ENCODE peak calls at places on chromosomes 12 and 14, in six cellular contexts. U, S, J, Z, I and P are unnamed samples.

GRCh38 chr12:57011438-57012424 is 4.6 kb downstream of the TAC3 start:
- DNase-seq in U (no peak), S (peak), J (no peak), Z (no peak), I (no peak), P (no peak)

GRCh38 chr12:132588319-132588718 is 22.1 kb downstream of the LRCOL1 start:
- DNase-seq in U (no peak), S (no peak), J (no peak), Z (no peak), I (no peak), P (no peak)

GRCh38 chr12:76346798-76347420 is 1.3 kb downstream of the BBS10 start:
- DNase-seq in U (no peak), S (no peak), J (peak), Z (peak), I (no peak), P (no peak)

GRCh38 chr14:23681337-23681736 is 45.2 kb downstream of the DHRS2 start:
- DNase-seq in U (no peak), S (no peak), J (no peak), Z (no peak), I (no peak), P (no peak)

GRCh38 chr14:61308198-61308597 is 13.2 kb upstream of the PRKCH start:
- DNase-seq in U (no peak), S (no peak), J (no peak), Z (no peak), I (no peak), P (no peak)

GRCh38 chr14:68616255-68616902 is 176.5 kb downstream of the ZFP36L1 start:
- DNase-seq in U (no peak), S (no peak), J (peak), Z (no peak), I (no peak), P (no peak)

GRCh38 chr12:54419088-54419887 is at the start of gene ITGA5:
- DNase-seq in U (no peak), S (peak), J (peak), Z (peak), I (peak), P (peak)

GRCh38 chr14:57480044-57480443 is 13.6 kb downstream of the CCDC198 start:
- DNase-seq in U (no peak), S (no peak), J (no peak), Z (peak), I (no peak), P (no peak)

GRCh38 chr14:64730061-64730440 is 25.8 kb downstream of the PLEKHG3 start:
- DNase-seq in U (no peak), S (no peak), J (no peak), Z (no peak), I (peak), P (no peak)

GRCh38 chr12:126027816-126028215 is 962.6 kb downstream of the AACS start:
- DNase-seq in U (no peak), S (no peak), J (no peak), Z (no peak), I (no peak), P (no peak)

GRCh38 chr12:108548954-108549521 is 11.9 kb downstream of the SART3 start:
- DNase-seq in U (no peak), S (no peak), J (no peak), Z (no peak), I (peak), P (no peak)

GRCh38 chr12:52362118-52362726 is 5.1 kb downstream of the KRT85 start:
- DNase-seq in U (no peak), S (no peak), J (no peak), Z (no peak), I (peak), P (peak)

GRCh38 chr12:65156366-65156831 is 13.0 kb upstream of the LEMD3 start:
- DNase-seq in U (no peak), S (no peak), J (peak), Z (no peak), I (no peak), P (no peak)

GRCh38 chr12:74790958-74791357 is 253.3 kb downstream of the ATXN7L3B start:
- DNase-seq in U (no peak), S (no peak), J (no peak), Z (no peak), I (peak), P (peak)

GRCh38 chr12:116955382-116956021 is 44.8 kb downstream of the FBXW8 start:
- DNase-seq in U (no peak), S (no peak), J (peak), Z (no peak), I (peak), P (peak)

GRCh38 chr14:100469632-100470522 is 117.3 kb downstream of the BEGAIN start:
- DNase-seq in U (no peak), S (no peak), J (no peak), Z (no peak), I (no peak), P (no peak)

GRCh38 chr12:62934799-62935674 is at the start of gene PPM1H:
- DNase-seq in U (peak), S (peak), J (peak), Z (no peak), I (peak), P (peak)

GRCh38 chr14:64841772-64842490 is 37.8 kb downstream of the SPTB start:
- DNase-seq in U (no peak), S (no peak), J (no peak), Z (no peak), I (peak), P (no peak)

GRCh38 chr14:102035914-102036313 is 50.9 kb downstream of the HSP90AA1 start:
- DNase-seq in U (no peak), S (no peak), J (no peak), Z (no peak), I (no peak), P (no peak)

DNA sequence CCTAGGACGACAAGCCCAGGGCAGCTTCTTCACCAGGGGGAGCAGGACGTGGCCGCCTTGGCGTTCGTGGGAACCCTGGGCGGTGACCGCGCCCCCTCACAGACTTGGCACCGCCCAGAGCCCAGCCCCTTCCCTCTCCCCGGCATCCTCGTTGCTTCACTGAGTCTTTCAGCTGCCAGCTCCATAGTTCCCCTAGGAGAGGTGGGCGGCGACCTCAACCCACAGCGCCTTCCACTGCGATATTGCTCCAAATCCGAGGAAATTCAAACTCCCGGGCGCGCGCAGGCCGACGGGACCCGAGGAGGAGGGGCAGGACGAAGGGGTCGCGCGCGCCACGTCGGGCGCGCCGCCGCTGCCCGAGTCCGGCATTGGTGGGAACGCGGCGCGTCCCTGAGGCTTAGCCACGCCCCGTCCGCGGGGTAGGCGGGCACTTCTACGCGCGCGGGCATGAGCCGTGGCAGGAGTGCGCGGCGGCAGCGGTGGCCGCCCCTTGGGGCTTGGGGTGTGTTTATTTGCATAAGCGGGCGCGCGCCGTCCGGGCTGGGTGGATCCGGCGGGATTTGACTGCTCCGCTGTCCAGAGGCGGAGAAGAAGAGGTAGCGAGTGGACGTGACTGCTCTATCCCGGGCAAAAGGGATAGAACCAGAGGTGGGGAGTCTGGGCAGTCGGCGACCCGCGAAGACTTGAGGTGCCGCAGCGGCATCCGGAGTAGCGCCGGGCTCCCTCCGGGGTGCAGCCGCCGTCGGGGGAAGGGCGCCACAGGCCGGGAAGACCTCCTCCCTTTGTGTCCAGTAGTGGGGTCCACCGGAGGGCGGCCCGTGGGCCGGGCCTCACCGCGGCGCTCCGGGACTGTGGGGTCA is at the start of the genes APAF1 and IKBIP:
- DNase-seq in U (peak), S (peak), J (peak), Z (peak), I (peak), P (peak)
- TF ChIP-seq CTCF in U (no peak), S (no peak), J (no peak), Z (no peak), I (peak), P (no peak)

DNA sequence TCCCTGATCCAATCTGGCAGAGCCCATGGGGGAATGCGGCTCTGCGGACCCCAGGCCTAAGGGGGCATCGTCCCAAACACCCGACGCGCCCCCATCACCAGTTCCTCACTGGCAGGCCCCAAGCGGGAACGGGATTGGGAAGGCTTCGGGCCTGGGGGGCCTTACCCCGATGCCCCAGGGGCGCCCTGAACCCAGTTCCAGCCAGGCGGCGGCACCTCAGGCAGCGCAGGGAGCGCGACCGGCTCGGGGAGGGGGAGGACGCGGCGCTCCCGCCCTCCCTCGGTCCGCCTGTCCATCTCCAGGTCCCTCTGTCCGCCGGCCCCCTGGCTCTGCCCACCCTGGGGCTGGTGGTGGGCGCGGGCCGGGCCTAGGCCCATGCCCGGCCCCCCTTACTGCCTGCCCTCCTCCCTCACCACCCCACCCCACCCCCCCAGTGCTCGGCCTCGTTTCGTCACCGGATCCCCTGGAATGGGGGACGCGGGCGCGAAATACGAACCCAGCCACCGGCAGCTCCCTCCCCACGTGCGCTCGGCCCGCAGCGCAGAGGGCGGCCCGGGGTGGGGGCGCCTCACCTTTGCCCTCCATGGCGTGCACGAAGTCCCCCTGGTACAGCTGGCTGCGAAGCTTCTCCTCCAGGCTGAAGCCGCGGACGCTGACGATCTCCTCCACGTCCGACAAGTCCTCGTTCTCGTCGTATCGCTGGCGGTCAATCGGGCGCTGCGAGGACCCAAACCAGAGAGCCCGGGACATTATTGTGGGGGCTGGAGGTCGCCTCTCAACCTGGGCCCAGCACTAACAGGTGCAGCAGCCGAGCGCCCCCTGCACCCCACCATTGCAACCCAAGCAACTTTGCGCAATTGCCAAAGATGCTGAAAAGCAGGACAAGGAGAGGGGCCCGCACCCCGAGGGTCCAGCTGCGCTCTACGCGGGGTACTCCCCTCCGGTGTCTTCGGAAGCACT is 2.3 kb downstream of the KDM2B start:
- DNase-seq in U (no peak), S (peak), J (peak), Z (no peak), I (peak), P (peak)
- TF ChIP-seq CTCF in U (no peak), S (no peak), J (no peak), Z (no peak), I (no peak), P (peak)

GRCh38 chr12:3204716-3205617 is 127.8 kb downstream of the TSPAN9 start:
- DNase-seq in U (no peak), S (no peak), J (no peak), Z (no peak), I (no peak), P (no peak)

GRCh38 chr12:3206536-3207072 is 129.4 kb downstream of the TSPAN9 start:
- DNase-seq in U (no peak), S (no peak), J (no peak), Z (no peak), I (no peak), P (no peak)

GRCh38 chr12:3207174-3207573 is 130.0 kb downstream of the TSPAN9 start:
- DNase-seq in U (no peak), S (no peak), J (no peak), Z (no peak), I (no peak), P (no peak)

GRCh38 chr12:3205742-3206519 is 128.8 kb downstream of the TSPAN9 start:
- DNase-seq in U (no peak), S (no peak), J (peak), Z (no peak), I (no peak), P (no peak)

DNA sequence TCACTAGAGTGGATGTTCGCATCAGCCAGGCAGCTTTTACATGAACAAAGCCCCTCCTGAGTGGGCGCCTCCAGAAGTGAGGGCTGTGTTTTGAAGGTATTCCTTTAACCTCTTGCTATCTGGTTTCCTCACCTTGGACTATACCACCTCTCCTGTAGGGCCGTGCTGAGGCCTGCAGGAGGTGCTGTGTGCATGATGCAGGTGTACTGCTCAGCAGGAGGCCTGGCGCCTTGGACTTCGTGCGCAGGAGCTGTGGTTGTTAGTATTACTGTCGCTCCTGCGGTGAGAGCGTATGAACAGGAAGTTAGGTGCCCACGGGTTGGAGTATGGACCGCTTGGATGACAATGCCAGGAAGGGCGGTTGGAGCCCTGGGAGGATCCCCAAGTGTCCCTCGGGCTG is 130.7 kb downstream of the TSPAN9 start:
- DNase-seq in U (no peak), S (no peak), J (no peak), Z (no peak), I (peak), P (peak)
- TF ChIP-seq CTCF in U (peak), S (no peak), J (peak), Z (no peak), I (peak), P (peak)

DNA sequence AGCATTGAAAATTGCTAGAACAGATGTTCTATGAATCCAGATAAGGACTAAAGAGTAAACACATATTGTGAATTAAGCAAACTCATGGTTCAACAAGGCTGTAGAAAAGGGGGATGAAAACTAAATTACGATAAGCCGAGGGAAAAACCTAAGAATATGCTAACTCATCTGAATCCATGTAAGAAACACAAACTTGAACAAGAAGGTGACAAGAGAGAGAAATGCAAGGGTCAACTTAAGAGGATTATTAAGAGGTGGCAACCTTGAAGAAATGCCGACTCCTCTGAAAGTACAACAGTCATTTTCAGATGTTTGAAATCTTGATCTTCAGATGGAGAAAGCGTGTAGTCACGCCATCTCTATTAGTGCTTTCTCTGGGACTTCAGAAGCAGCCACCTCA is 128.6 kb downstream of the TTC7B start:
- DNase-seq in U (no peak), S (no peak), J (no peak), Z (no peak), I (no peak), P (no peak)
- TF ChIP-seq CTCF in U (no peak), S (no peak), J (no peak), Z (no peak), I (no peak), P (no peak)

GRCh38 chr12:69469854-69470188 is 367 bp upstream of the FRS2 start:
- DNase-seq in U (no peak), S (no peak), J (no peak), Z (no peak), I (no peak), P (no peak)

GRCh38 chr12:69464433-69464832 is 5.8 kb upstream of the FRS2 start:
- DNase-seq in U (no peak), S (no peak), J (peak), Z (peak), I (no peak), P (no peak)

GRCh38 chr12:69467400-69467799 is 2.8 kb upstream of the FRS2 start:
- DNase-seq in U (no peak), S (no peak), J (no peak), Z (no peak), I (no peak), P (no peak)

GRCh38 chr12:69468237-69469026 is 1.8 kb upstream of the FRS2 start:
- DNase-seq in U (no peak), S (no peak), J (no peak), Z (peak), I (peak), P (peak)

DNA sequence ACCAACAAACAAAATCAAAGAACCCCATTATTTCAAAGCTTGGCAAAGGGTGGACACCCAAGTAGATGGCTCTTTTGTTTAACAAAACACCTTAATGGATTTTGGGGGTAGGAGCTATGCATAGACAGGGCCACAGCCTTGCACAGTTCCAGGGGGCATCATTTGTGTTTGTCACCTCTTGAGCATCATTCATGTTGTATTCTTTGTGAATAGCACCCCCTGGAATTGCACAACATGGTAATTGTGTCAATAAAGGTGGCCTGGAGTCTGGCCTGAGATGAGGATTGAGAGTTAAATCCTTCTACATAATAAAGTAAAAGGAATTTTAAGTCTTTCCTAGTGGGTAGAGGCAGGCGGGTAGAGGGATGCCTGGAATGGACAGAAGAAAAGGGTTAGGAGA is 3.3 kb upstream of the FRS2 start:
- DNase-seq in U (no peak), S (no peak), J (no peak), Z (no peak), I (no peak), P (peak)
- TF ChIP-seq CTCF in U (no peak), S (no peak), J (no peak), Z (no peak), I (no peak), P (no peak)

GRCh38 chr12:50057000-50057841 is at the start of gene ASIC1:
- DNase-seq in U (peak), S (peak), J (peak), Z (peak), I (peak), P (peak)
- TF ChIP-seq CTCF in U (peak), S (no peak), J (no peak), Z (no peak), I (peak), P (no peak)

GRCh38 chr14:104972301-104973211 is 5.6 kb downstream of the AHNAK2 start:
- DNase-seq in U (no peak), S (peak), J (no peak), Z (no peak), I (peak), P (no peak)
- TF ChIP-seq CTCF in U (no peak), S (peak), J (no peak), Z (no peak), I (no peak), P (no peak)

GRCh38 chr12:1279050-1279449 is 288.0 kb downstream of the ERC1 start:
- DNase-seq in U (no peak), S (no peak), J (no peak), Z (no peak), I (no peak), P (no peak)
- TF ChIP-seq CTCF in U (no peak), S (no peak), J (peak), Z (no peak), I (peak), P (peak)